ENCODE peak calls at places on chromosome 17, in four cellular contexts. O is posterior cingulate gyrus, L is MM.1S, E is non-pigmented ciliary epithelial cell. X is an unnamed sample.

GRCh38 chr17:2542056-2542455 is 30.4 kb upstream of the METTL16 start:
- DNase-seq in O (no peak), L (no peak), E (no peak), X (no peak)

GRCh38 chr17:82942166-82943130 is 102.6 kb upstream of the ZNF750 start:
- DNase-seq in O (no peak), L (no peak), E (no peak), X (no peak)

GRCh38 chr17:14737984-14738651 is 437.2 kb downstream of the HS3ST3B1 start:
- DNase-seq in O (no peak), L (no peak), E (peak), X (no peak)

GRCh38 chr17:8916470-8916869 is 49.0 kb upstream of the PIK3R6 start:
- DNase-seq in O (no peak), L (no peak), E (no peak), X (no peak)

GRCh38 chr17:43753488-43754129 is 5.0 kb downstream of the SOST start:
- DNase-seq in O (no peak), L (no peak), E (no peak), X (no peak)

GRCh38 chr17:50834126-50834785 is 1.1 kb upstream of the WFIKKN2 start:
- DNase-seq in O (no peak), L (no peak), E (no peak), X (no peak)

GRCh38 chr17:33284022-33284421 is 9.1 kb downstream of the ASIC2 start:
- DNase-seq in O (no peak), L (no peak), E (peak), X (no peak)

GRCh38 chr17:58219789-58220183 is 731 bp upstream of the MKS1 start:
- DNase-seq in O (no peak), L (no peak), E (no peak), X (no peak)

GRCh38 chr17:3385869-3386816 is at the start of gene OR3A2:
- DNase-seq in O (no peak), L (no peak), E (no peak), X (no peak)

GRCh38 chr17:79843917-79844815 is 4.9 kb upstream of the CBX4 start:
- DNase-seq in O (no peak), L (no peak), E (no peak), X (peak)

GRCh38 chr17:8939496-8940334 is 25.8 kb downstream of the PIK3R5 start:
- DNase-seq in O (no peak), L (peak), E (no peak), X (peak)

GRCh38 chr17:11492511-11492910 is 105.8 kb upstream of the DNAH9 start:
- DNase-seq in O (no peak), L (no peak), E (no peak), X (no peak)

GRCh38 chr17:32349503-32349853 is 479 bp upstream of the ZNF207 start:
- DNase-seq in O (no peak), L (peak), E (no peak), X (peak)

X was measured in RPMI8226.